ENCODE peak calls at places on chromosomes 1 and 21, in seven cellular contexts. S is cardiac muscle cell; G is A549; D is MM.1S; O is right cardiac atrium; E is naive thymus-derived CD4-positive, alpha-beta T cell; M is heart right ventricle. W is an unnamed sample.

GRCh38 chr1:147171399-147172167 is 687 bp downstream of the PRKAB2 start:
- DNase-seq in D (peak; percentile 45), M (no peak), S (no peak), G (peak; percentile 13), O (no peak), E (no peak), W (no peak)

GRCh38 chr21:34235514-34235913 is 128.3 kb upstream of the KCNE2 start:
- DNase-seq in M (no peak), D (no peak), E (no peak), G (no peak), O (no peak), S (no peak), W (no peak)

GRCh38 chr1:78101514-78101913 is 55.7 kb downstream of the GIPC2 start:
- DNase-seq in E (no peak), D (no peak), M (no peak), G (peak; percentile 63), O (no peak), S (peak; percentile 10), W (no peak)

GRCh38 chr1:81799939-81800740 is 594 bp upstream of the ADGRL2 start:
- DNase-seq in E (no peak), M (peak; percentile 38), S (peak; percentile 86), G (peak; percentile 55), O (peak; percentile 76), D (peak; percentile 33), W (peak; percentile 91)

GRCh38 chr1:15106608-15107007 is 46.9 kb upstream of the TMEM51 start:
- DNase-seq in S (peak; percentile 69), E (no peak), G (no peak), O (peak; percentile 69), M (no peak), D (no peak), W (no peak)

GRCh38 chr1:68178821-68179490 is 53.4 kb downstream of the WLS start:
- DNase-seq in E (no peak), O (no peak), S (no peak), M (no peak), D (peak; percentile 81), G (no peak), W (no peak)

GRCh38 chr1:185244015-185244747 is 72.9 kb downstream of the IVNS1ABP start:
- DNase-seq in E (no peak), M (no peak), G (peak; percentile 7), D (no peak), S (no peak), O (no peak), W (no peak)

GRCh38 chr1:171645553-171646336 is 6.7 kb downstream of the MYOC start:
- DNase-seq in S (no peak), G (no peak), O (peak; percentile 91), D (no peak), E (no peak), M (peak; percentile 66), W (no peak)

GRCh38 chr1:206588492-206588891 is 23.8 kb downstream of the EIF2D start:
- DNase-seq in O (no peak), E (no peak), S (no peak), G (no peak), M (no peak), D (no peak), W (no peak)

GRCh38 chr1:2545754-2546514 is 10.2 kb upstream of the TNFRSF14 start:
- DNase-seq in M (peak; percentile 90), G (peak; percentile 89), D (peak; percentile 93), E (peak; percentile 83), O (peak; percentile 96), S (peak; percentile 93), W (peak; percentile 98)

GRCh38 chr1:231828182-231828920 is 201.8 kb downstream of the DISC1 start:
- DNase-seq in O (no peak), D (no peak), M (no peak), G (peak; percentile 92), S (peak; percentile 74), E (no peak), W (no peak)

GRCh38 chr1:32869844-32870614 is 683 bp downstream of the FNDC5 start:
- DNase-seq in M (no peak), E (no peak), S (no peak), G (no peak), D (no peak), O (peak; percentile 50), W (peak; percentile 61)

GRCh38 chr1:167599839-167600581 is 30.0 kb upstream of the RCSD1 start:
- DNase-seq in D (peak; percentile 93), G (peak; percentile 42), S (peak; percentile 51), O (peak; percentile 60), M (no peak), E (no peak), W (no peak)

GRCh38 chr1:39754906-39755504 is 16.1 kb downstream of the OXCT2 start:
- DNase-seq in O (no peak), S (no peak), G (no peak), E (no peak), M (no peak), D (no peak), W (no peak)

GRCh38 chr1:182146286-182146685 is 84.8 kb upstream of the ZNF648 start:
- DNase-seq in S (no peak), M (no peak), E (no peak), D (no peak), O (no peak), G (no peak), W (no peak)

GRCh38 chr1:235831148-235831547 is 35.6 kb downstream of the LYST start:
- DNase-seq in M (no peak), E (no peak), O (no peak), D (no peak), G (peak; percentile 7), S (no peak), W (no peak)

GRCh38 chr1:2166254-2166653 is 28.3 kb downstream of the FAAP20 start:
- DNase-seq in M (no peak), E (no peak), G (no peak), S (no peak), O (peak; percentile 10), D (no peak), W (no peak)

GRCh38 chr21:34926784-34927548 is 122.1 kb downstream of the RUNX1 start:
- DNase-seq in M (no peak), S (peak; percentile 23), G (peak; percentile 33), D (no peak), E (no peak), O (no peak), W (no peak)

GRCh38 chr1:40344597-40344996 is 27.5 kb upstream of the COL9A2 start:
- DNase-seq in O (peak; percentile 79), D (no peak), S (no peak), E (no peak), M (no peak), G (peak; percentile 11), W (no peak)

GRCh38 chr1:29584816-29585600 is 348.7 kb downstream of the PTPRU start:
- DNase-seq in D (no peak), M (no peak), S (no peak), E (no peak), G (no peak), O (no peak), W (peak; percentile 35)

GRCh38 chr1:9309991-9310390 is 17.3 kb downstream of the SPSB1 start:
- DNase-seq in S (no peak), M (no peak), E (no peak), O (no peak), D (no peak), G (no peak), W (no peak)
- H3K4me1 ChIP-seq in S (peaks cover 9% of the 10 kb centered on the region), M (no peaks in the 10 kb centered on the region), E (no peaks in the 10 kb centered on the region), O (no peaks in the 10 kb centered on the region), D (peaks cover 3% of the 10 kb centered on the region), G (peaks cover 41% of the 10 kb centered on the region), W (peaks cover 8% of the 10 kb centered on the region)

GRCh38 chr21:33201945-33202344 is 27.8 kb upstream of the IFNAR2 start:
- DNase-seq in E (no peak), S (no peak), O (no peak), G (no peak), D (no peak), M (no peak), W (no peak)
- H3K4me1 ChIP-seq in E (peaks cover 21% of the 10 kb centered on the region), S (no peaks in the 10 kb centered on the region), O (peaks cover 5% of the 10 kb centered on the region), G (peaks cover 41% of the 10 kb centered on the region), D (peaks cover 23% of the 10 kb centered on the region), M (peaks cover 3% of the 10 kb centered on the region), W (peaks cover 3% of the 10 kb centered on the region)

GRCh38 chr1:164720329-164721036 is 161.5 kb downstream of the PBX1 start:
- DNase-seq in S (no peak), D (peak; percentile 85), M (no peak), O (no peak), E (no peak), G (no peak), W (no peak)
- H3K4me1 ChIP-seq in S (peaks cover 45% of the 10 kb centered on the region), D (peaks cover 64% of the 10 kb centered on the region), M (peaks cover 4% of the 10 kb centered on the region), O (peaks cover 16% of the 10 kb centered on the region), E (no peaks in the 10 kb centered on the region), G (peaks cover 35% of the 10 kb centered on the region), W (no peaks in the 10 kb centered on the region)

GRCh38 chr21:42673633-42674328 is 20.4 kb downstream of the PDE9A start:
- DNase-seq in D (no peak), M (no peak), O (no peak), S (no peak), G (no peak), E (no peak), W (no peak)
- H3K4me1 ChIP-seq in D (no peaks in the 10 kb centered on the region), M (no peaks in the 10 kb centered on the region), O (no peaks in the 10 kb centered on the region), S (peaks cover 26% of the 10 kb centered on the region), G (no peaks in the 10 kb centered on the region), E (no peaks in the 10 kb centered on the region), W (peaks cover 12% of the 10 kb centered on the region)

GRCh38 chr1:65395887-65396612 is 24.4 kb upstream of the LEPR start:
- DNase-seq in G (no peak), S (no peak), D (peak; percentile 18), M (no peak), E (no peak), O (no peak), W (peak; percentile 68)

GRCh38 chr1:65401612-65402011 is 18.9 kb upstream of the LEPR start:
- DNase-seq in G (no peak), O (no peak), E (no peak), S (no peak), D (no peak), M (no peak), W (no peak)

GRCh38 chr1:65393928-65394327 is 26.5 kb upstream of the LEPR start:
- DNase-seq in E (no peak), M (no peak), D (no peak), G (no peak), S (no peak), O (no peak), W (no peak)

GRCh38 chr1:65398083-65398482 is 22.4 kb upstream of the LEPR start:
- DNase-seq in M (no peak), E (no peak), S (no peak), O (no peak), D (no peak), G (no peak), W (no peak)

GRCh38 chr1:65399003-65399402 is 21.5 kb upstream of the LEPR start:
- DNase-seq in S (no peak), M (no peak), G (no peak), O (no peak), E (no peak), D (no peak), W (no peak)
- H3K4me1 ChIP-seq in S (no peaks in the 10 kb centered on the region), M (no peaks in the 10 kb centered on the region), G (no peaks in the 10 kb centered on the region), O (no peaks in the 10 kb centered on the region), E (no peaks in the 10 kb centered on the region), D (peaks cover 8% of the 10 kb centered on the region), W (no peaks in the 10 kb centered on the region)

W was measured in endodermal cell.